ENCODE peak calls at places on chromosome 12, in six cellular contexts. M, T, N, A, H and I are unnamed samples.

GRCh38 chr12:3277261-3277943 is 200.2 kb downstream of the TSPAN9 start:
- DNase-seq in H (no peak), A (no peak), M (no peak), N (no peak), T (no peak), I (no peak)

GRCh38 chr12:26246483-26247164 is 51.3 kb downstream of the SSPN start:
- DNase-seq in A (no peak), N (no peak), M (no peak), H (no peak), T (no peak), I (no peak)

GRCh38 chr12:49187184-49187583 is 1.7 kb downstream of the TUBA1A start:
- DNase-seq in H (no peak), N (no peak), T (no peak), M (peak), A (peak), I (no peak)

GRCh38 chr12:131869871-131870418 is 24.5 kb upstream of the ULK1 start:
- DNase-seq in N (no peak), H (no peak), T (no peak), M (peak), A (peak), I (peak)

GRCh38 chr12:14394317-14395058 is 29.0 kb downstream of the ATF7IP start:
- DNase-seq in T (peak), A (peak), N (no peak), H (no peak), M (peak), I (peak)

GRCh38 chr12:27595231-27595642 is 71.2 kb downstream of the PPFIBP1 start:
- DNase-seq in M (peak), N (no peak), T (peak), A (peak), H (no peak), I (peak)

GRCh38 chr12:60539592-60539991 is 943.8 kb downstream of the SLC16A7 start:
- DNase-seq in N (no peak), A (peak), H (no peak), M (no peak), T (no peak), I (no peak)

GRCh38 chr12:39467432-39467870 is 24.5 kb upstream of the KIF21A start:
- DNase-seq in T (no peak), A (peak), N (no peak), H (no peak), M (no peak), I (no peak)

GRCh38 chr12:96989916-96990315 is 82.9 kb downstream of the NEDD1 start:
- DNase-seq in T (peak), A (no peak), H (no peak), M (no peak), N (peak), I (peak)

GRCh38 chr12:62372825-62373224 is 93.8 kb upstream of the MON2 start:
- DNase-seq in A (no peak), H (no peak), N (no peak), T (no peak), M (no peak), I (no peak)

GRCh38 chr12:89040146-89040964 is 311.9 kb downstream of the DUSP6 start:
- DNase-seq in A (no peak), M (peak), N (peak), T (no peak), H (no peak), I (no peak)

GRCh38 chr12:4287325-4288290 is 14.0 kb downstream of the CCND2 start:
- DNase-seq in T (no peak), N (no peak), H (no peak), M (no peak), A (no peak), I (no peak)
- H2BK15ac ChIP-seq in T (no peak), N (no peak), H (no peak), M (no peak), A (no peak), I (no peak)

GRCh38 chr12:108478611-108479010 is 36.5 kb upstream of the FICD start:
- DNase-seq in T (no peak), H (no peak), N (no peak), M (no peak), A (no peak), I (no peak)

GRCh38 chr12:108477055-108477880 is 37.8 kb upstream of the FICD start:
- DNase-seq in M (no peak), N (no peak), A (no peak), H (no peak), T (no peak), I (no peak)

GRCh38 chr12:108475396-108475795 is 39.7 kb upstream of the FICD start:
- DNase-seq in A (no peak), H (no peak), T (no peak), M (no peak), N (no peak), I (no peak)

GRCh38 chr12:108479364-108480070 is 35.6 kb upstream of the FICD start:
- DNase-seq in T (no peak), A (no peak), H (no peak), N (no peak), M (no peak), I (no peak)

GRCh38 chr12:108477881-108478259 is 37.2 kb upstream of the FICD start:
- DNase-seq in N (no peak), M (no peak), T (no peak), A (no peak), H (no peak), I (no peak)
- H2BK15ac ChIP-seq in N (no peak), M (no peak), T (no peak), A (no peak), H (peak), I (no peak)

DNA sequence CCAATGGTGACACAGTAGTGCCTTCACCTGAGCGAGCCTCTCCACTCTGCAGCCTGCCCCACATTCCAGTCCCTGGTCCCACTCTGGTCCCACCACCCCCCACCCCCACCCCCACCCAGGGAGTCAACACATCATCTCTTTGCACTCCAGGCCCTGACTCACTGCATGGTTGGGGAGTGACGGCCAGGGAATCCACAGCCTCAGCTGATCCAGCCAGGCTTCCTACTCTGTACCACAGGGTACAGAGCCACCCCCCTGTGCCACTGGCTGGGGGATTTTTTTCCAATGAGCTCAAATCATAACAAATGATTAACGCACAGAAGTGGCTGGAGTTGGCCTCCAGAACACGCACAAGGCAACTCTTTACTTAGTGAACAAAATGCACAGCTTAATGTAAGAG is 233.7 kb downstream of the NTF3 start:
- DNase-seq in A (peak), H (no peak), M (peak), T (no peak), N (no peak), I (no peak)
- H2BK15ac ChIP-seq in A (no peak), H (no peak), M (peak), T (no peak), N (no peak), I (no peak)

DNA sequence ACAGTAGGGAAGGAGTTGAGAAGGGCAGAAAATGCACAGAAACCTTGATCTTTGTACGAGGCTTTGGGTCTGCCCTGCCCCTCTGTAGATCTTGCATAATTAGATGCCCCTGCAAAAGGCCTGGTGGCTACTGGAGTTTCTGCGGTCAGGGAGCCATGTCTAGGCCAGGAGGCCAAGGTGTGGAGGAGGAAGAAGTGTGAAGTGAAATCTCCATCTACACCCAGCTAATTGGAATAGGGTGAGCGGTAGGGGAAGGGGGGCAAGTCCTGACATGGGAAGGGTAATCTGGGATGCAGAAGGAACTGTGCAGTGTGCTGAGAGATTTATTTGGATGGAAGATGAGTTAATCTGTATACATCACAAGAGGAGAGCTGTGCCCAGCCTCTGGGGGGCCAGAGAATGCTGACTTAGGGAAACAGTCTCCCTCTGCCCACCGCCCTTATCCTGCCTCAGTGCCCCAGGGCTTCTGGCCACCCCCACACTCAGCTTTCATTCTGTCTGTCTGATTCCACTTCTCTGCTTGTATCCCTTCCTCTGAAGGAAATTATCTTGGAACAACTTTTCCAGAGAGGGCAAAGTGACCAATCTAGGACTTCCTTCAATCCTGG is 5.4 kb downstream of the CYP27B1 start:
- DNase-seq in H (no peak), A (no peak), T (no peak), N (no peak), M (no peak), I (no peak)
- H2BK15ac ChIP-seq in H (no peak), A (no peak), T (no peak), N (no peak), M (no peak), I (no peak)

DNA sequence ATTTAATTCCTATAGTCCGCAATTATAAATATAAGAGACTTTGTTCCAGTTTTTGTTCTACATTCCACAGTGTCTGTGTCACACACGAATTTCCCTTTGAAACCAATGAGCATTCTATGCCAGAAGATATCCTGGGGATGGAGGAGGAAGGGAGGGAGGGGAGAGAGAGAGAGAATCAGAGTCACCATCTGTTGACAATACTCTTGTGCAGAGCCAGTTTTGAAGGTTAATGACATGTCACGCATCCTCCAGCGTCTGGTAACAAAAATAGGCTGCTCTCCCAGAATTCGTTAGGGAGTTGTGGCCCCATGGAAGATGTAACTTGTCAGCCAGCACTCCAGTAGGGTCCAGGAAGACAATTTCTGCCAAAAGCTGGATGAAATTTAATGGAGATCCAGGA is 213.5 kb upstream of the KRR1 start:
- DNase-seq in M (peak), A (peak), T (no peak), H (no peak), N (no peak), I (no peak)
- H2BK15ac ChIP-seq in M (peak), A (no peak), T (no peak), H (no peak), N (no peak), I (peak)

GRCh38 chr12:65829716-65830115 is 5.4 kb downstream of the HMGA2 start:
- DNase-seq in A (no peak), M (no peak), H (no peak), T (no peak), N (no peak), I (no peak)
- H2BK15ac ChIP-seq in A (no peak), M (no peak), H (no peak), T (no peak), N (no peak), I (no peak)

GRCh38 chr12:87369161-87369560 is 660.0 kb downstream of the C12orf50 start:
- DNase-seq in N (no peak), M (no peak), H (no peak), A (no peak), T (no peak), I (no peak)
- H2BK15ac ChIP-seq in N (no peak), M (no peak), H (no peak), A (no peak), T (no peak), I (no peak)

DNA sequence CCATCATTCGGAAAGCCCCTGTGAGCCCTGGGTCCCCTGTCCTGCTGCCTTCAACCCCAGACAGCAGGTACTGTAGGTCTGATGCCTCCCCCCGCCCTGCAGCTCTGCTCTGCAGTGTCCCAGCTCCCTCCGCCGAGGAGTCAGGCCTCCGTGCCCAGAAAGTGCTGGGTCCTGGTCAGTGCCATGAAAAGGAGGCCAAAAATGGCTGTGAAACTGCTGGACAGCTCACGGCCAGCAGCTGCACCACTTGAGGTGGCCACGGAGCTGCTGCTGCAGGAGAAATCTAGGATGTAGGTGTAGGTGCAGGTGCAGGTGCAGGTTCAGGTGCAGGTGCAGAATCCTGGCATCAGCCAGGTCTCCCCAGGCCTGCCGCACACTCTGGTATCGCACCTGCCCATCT is 196.1 kb downstream of the SLC15A4 start:
- DNase-seq in N (no peak), T (no peak), M (no peak), H (no peak), A (no peak), I (no peak)
- H2BK15ac ChIP-seq in N (no peak), T (no peak), M (no peak), H (no peak), A (no peak), I (no peak)

GRCh38 chr12:54697836-54698235 is 49.7 kb upstream of the DCD start:
- DNase-seq in N (no peak), M (no peak), H (no peak), T (no peak), A (no peak), I (no peak)

GRCh38 chr12:54700301-54700700 is 52.1 kb upstream of the DCD start:
- DNase-seq in N (no peak), T (no peak), M (no peak), A (no peak), H (no peak), I (peak)

GRCh38 chr12:54704187-54704586 is 56.0 kb upstream of the DCD start:
- DNase-seq in N (no peak), T (no peak), H (no peak), M (no peak), A (no peak), I (no peak)

DNA sequence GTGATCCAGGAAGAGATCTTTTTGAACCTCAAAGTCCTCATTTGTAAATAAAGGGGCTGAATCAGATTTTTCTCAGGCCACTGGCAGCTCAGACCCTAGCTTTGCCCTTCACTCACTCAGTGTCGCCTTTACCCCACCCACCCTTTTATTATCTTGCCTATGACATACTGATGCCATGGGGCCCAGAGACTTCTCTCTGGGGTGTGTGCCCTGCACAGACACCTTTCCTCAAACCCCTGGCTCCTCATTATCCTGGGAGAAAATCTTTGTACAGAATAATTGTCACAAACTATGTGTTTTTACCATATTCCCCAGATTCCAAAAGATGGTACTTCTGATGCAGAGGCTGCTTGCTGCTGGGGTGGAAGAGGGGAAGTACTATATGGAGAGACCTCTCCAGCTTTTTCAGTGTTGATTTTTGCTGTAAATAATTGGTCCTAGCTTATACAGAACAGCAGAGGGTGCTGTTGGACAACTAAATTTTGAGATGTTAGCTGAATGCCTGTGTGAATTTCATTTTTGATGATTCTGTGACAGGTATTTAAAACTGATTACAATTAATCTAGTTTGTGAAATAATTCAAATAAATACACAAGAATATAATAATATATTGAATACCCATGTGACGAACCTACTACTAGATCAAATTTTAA is 53.9 kb upstream of the DCD start:
- DNase-seq in H (no peak), A (peak), T (peak), M (peak), N (no peak), I (peak)
- H2BK15ac ChIP-seq in H (no peak), A (no peak), T (no peak), M (no peak), N (no peak), I (no peak)